ENCODE peak calls at places on chromosomes 5 and 9, in seven cellular contexts. Z, H, T, Q, W, L and B are unnamed samples.

GRCh38 chr9:36903541-36904435 is 130.3 kb downstream of the PAX5 start:
- DNase-seq in Z (no peak), H (no peak), T (peak; percentile 85), Q (peak; percentile 29), W (no peak), L (no peak), B (peak; percentile 41)

GRCh38 chr5:173547579-173547978 is 68.9 kb downstream of the BOD1 start:
- DNase-seq in Z (no peak), H (no peak), T (peak; percentile 51), Q (no peak), W (no peak), L (no peak), B (no peak)

GRCh38 chr5:176651472-176651980 is 4.2 kb downstream of the TSPAN17 start:
- DNase-seq in Z (no peak), H (no peak), T (no peak), Q (no peak), W (no peak), L (no peak), B (no peak)

GRCh38 chr5:116394186-116394867 is 180.3 kb downstream of the SEMA6A start:
- DNase-seq in Z (no peak), H (no peak), T (no peak), Q (peak; percentile 6), W (no peak), L (no peak), B (no peak)

GRCh38 chr5:74334434-74335364 is 305.8 kb downstream of the ENC1 start:
- DNase-seq in Z (no peak), H (no peak), T (no peak), Q (peak; percentile 39), W (no peak), L (no peak), B (no peak)

GRCh38 chr9:70479880-70480291 is 65.4 kb upstream of the KLF9 start:
- DNase-seq in Z (peak; percentile 64), H (no peak), T (peak; percentile 37), Q (no peak), W (no peak), L (peak; percentile 62), B (no peak)

GRCh38 chr9:133582501-133583045 is 26.6 kb downstream of the FAM163B start:
- DNase-seq in Z (no peak), H (no peak), T (no peak), Q (no peak), W (no peak), L (no peak), B (no peak)

GRCh38 chr5:6291961-6292360 is 86.4 kb downstream of the MED10 start:
- DNase-seq in Z (no peak), H (no peak), T (peak; percentile 22), Q (peak; percentile 28), W (no peak), L (no peak), B (no peak)

GRCh38 chr5:138349842-138350635 is 2.4 kb upstream of the KDM3B start:
- DNase-seq in Z (no peak), H (no peak), T (no peak), Q (no peak), W (no peak), L (no peak), B (no peak)

GRCh38 chr5:167036585-167036984 is 1254.9 kb upstream of the WWC1 start:
- DNase-seq in Z (no peak), H (no peak), T (no peak), Q (no peak), W (no peak), L (no peak), B (no peak)

GRCh38 chr5:103037673-103038455 is 82.1 kb downstream of the GIN1 start:
- DNase-seq in Z (no peak), H (no peak), T (no peak), Q (no peak), W (no peak), L (no peak), B (no peak)

GRCh38 chr5:138503487-138504270 is 38.4 kb downstream of the EGR1 start:
- DNase-seq in Z (peak; percentile 46), H (peak; percentile 63), T (peak; percentile 79), Q (peak; percentile 41), W (no peak), L (peak; percentile 50), B (no peak)

GRCh38 chr9:77987880-77988525 is 43.6 kb downstream of the GNAQ start:
- DNase-seq in Z (no peak), H (no peak), T (no peak), Q (no peak), W (no peak), L (no peak), B (no peak)

GRCh38 chr5:18037718-18038117 is 403.5 kb downstream of the TAF11L14 start:
- DNase-seq in Z (no peak), H (no peak), T (no peak), Q (no peak), W (no peak), L (no peak), B (no peak)

GRCh38 chr9:73152445-73152844 is 780 bp downstream of the ANXA1 start:
- DNase-seq in Z (no peak), H (no peak), T (peak; percentile 87), Q (no peak), W (no peak), L (no peak), B (no peak)